ENCODE peak calls at places on chromosomes 12 and 14, in nine cellular contexts. G is astrocyte, Z is GM23338, H is neural progenitor cell, Y is fibroblast of lung, M is hepatocyte, B is endothelial cell of umbilical vein, L is HCT116, I is keratinocyte. V is an unnamed sample.

GRCh38 chr12:54394281-54394719 is 9.8 kb upstream of the ZNF385A start:
- DNase-seq in L (peak; percentile 45), H (peak; percentile 85), B (no peak), Y (peak; percentile 72), G (peak; percentile 14), M (peak; percentile 74), I (no peak), Z (peak; percentile 96), V (no peak)

GRCh38 chr12:40692617-40693502 is 621 bp downstream of the CNTN1 start:
- DNase-seq in H (peak; percentile 37), Z (peak; percentile 65), I (no peak), Y (no peak), G (no peak), L (no peak), M (peak; percentile 25), B (no peak), V (no peak)

GRCh38 chr14:98347686-98348085 is 924.3 kb downstream of the BCL11B start:
- DNase-seq in H (no peak), Y (no peak), M (no peak), L (no peak), G (no peak), Z (no peak), B (no peak), I (no peak), V (no peak)

GRCh38 chr14:92572050-92572449 is 58.5 kb downstream of the RIN3 start:
- DNase-seq in H (no peak), G (no peak), Y (no peak), M (no peak), L (no peak), B (no peak), Z (no peak), I (no peak), V (no peak)

GRCh38 chr12:48336066-48336465 is 14.7 kb downstream of the ZNF641 start:
- DNase-seq in I (no peak), G (no peak), M (no peak), H (no peak), B (no peak), Y (no peak), L (no peak), Z (no peak), V (no peak)

GRCh38 chr14:61602733-61603077 is 92.6 kb upstream of the HIF1A start:
- DNase-seq in G (peak; percentile 56), L (no peak), I (no peak), H (peak; percentile 48), B (no peak), Y (no peak), M (no peak), Z (no peak), V (peak; percentile 76)

GRCh38 chr12:56104815-56105476 is 587 bp downstream of the PA2G4 start:
- DNase-seq in Z (peak; percentile 39), H (no peak), L (no peak), M (peak; percentile 46), B (peak; percentile 32), I (no peak), G (no peak), Y (no peak), V (no peak)

GRCh38 chr14:67420102-67420739 is 8.3 kb upstream of the PLEK2 start:
- DNase-seq in H (peak; percentile 41), B (no peak), Z (peak; percentile 87), Y (no peak), I (no peak), L (no peak), G (no peak), M (no peak), V (no peak)

GRCh38 chr12:4273651-4274395 is at the start of gene CCND2:
- DNase-seq in H (peak; percentile 92), Z (peak; percentile 97), Y (peak; percentile 94), G (peak; percentile 56), I (peak; percentile 74), M (peak; percentile 95), B (peak; percentile 19), L (no peak), V (no peak)
- TF ChIP-seq EZH2 in H (no peak), Z (no peak), Y (peak; percentile 90), G (peak; percentile 70), I (no peak), M (no peak), B (peak; percentile 85), L (no peak), V (no peak)

DNA sequence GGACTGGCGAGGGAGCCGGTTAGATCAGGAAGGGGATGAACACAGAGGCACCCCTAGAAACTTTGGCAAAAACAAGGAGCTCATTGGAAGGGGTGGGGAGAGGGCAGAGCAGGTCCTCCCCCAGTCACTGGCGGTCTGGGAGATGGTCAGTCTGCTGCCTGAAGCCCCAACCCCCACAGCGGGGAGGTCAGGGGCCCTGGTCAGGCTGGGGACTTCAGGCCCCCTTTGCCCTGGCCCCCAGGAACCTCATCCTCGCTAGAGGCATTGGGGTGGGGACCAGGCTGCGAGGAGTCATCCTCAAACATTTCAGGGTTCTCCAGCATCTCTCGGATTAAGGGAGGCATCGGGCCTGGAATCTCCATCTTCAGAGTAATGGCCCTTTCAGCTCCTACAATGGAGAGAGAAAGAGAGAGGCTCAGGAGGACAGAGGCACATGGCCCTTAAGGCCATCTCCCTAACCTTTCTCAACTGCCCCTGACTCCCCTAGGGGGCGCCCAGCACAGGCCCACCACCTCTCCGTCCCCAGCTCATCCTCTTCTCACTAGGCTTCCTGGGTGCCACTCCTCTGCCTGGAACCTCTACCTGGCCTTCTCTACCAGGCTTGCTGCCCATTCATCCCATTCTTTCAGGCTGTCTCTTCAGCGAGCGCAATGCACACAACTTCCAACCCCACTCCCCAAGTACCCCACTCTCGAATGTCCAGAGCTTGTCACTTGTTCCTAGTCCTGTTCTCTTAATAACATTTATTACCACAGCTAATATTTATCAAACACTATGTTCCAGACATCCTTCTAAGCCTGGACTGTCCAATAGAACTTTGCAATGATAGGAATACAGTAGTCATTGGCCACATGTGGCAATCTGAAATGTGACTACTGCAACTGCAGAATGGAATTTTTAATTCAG is 4.7 kb upstream of the ITGB7 start:
- DNase-seq in L (no peak), Y (no peak), M (no peak), Z (peak; percentile 69), G (no peak), I (no peak), B (no peak), H (peak; percentile 54), V (no peak)
- TF ChIP-seq CTCF in L (no peak), Y (peak; percentile 10), M (peak; percentile 20), Z (peak; percentile 65), G (peak; percentile 12), I (no peak), B (peak; percentile 17), H (peak; percentile 63), V (peak; percentile 31)

GRCh38 chr12:113477171-113477841 is 5.6 kb upstream of the LHX5 start:
- DNase-seq in Y (no peak), B (no peak), Z (peak; percentile 76), I (no peak), L (no peak), H (peak; percentile 69), G (no peak), M (no peak), V (no peak)

GRCh38 chr12:113477842-113478215 is 6.2 kb upstream of the LHX5 start:
- DNase-seq in Y (no peak), B (no peak), I (no peak), Z (no peak), M (no peak), G (no peak), L (no peak), H (no peak), V (no peak)

GRCh38 chr12:113475451-113476085 is 3.9 kb upstream of the LHX5 start:
- DNase-seq in B (no peak), Y (no peak), G (no peak), Z (peak; percentile 63), M (no peak), L (no peak), H (peak; percentile 74), I (no peak), V (no peak)

GRCh38 chr12:113474635-113475436 is 3.2 kb upstream of the LHX5 start:
- DNase-seq in Y (no peak), B (no peak), H (peak; percentile 50), L (no peak), M (no peak), I (no peak), Z (no peak), G (no peak), V (no peak)

GRCh38 chr12:113476093-113476986 is 4.7 kb upstream of the LHX5 start:
- DNase-seq in H (peak; percentile 86), L (no peak), B (no peak), G (no peak), I (no peak), Z (peak; percentile 64), Y (no peak), M (no peak), V (no peak)
- TF ChIP-seq EZH2 in H (no peak), L (no peak), B (peak; percentile 93), G (peak; percentile 94), I (peak; percentile 93), Z (peak; percentile 99), Y (peak; percentile 84), M (peak; percentile 100), V (no peak)

GRCh38 chr12:94429633-94430032 is 30.0 kb downstream of the CEP83 start:
- DNase-seq in G (no peak), L (no peak), Z (peak; percentile 44), I (no peak), H (no peak), M (no peak), B (no peak), Y (no peak), V (no peak)
- TF ChIP-seq CTCF in G (no peak), L (no peak), Z (no peak), I (no peak), H (no peak), M (no peak), B (no peak), Y (no peak), V (no peak)

V was measured in PC-9.